ENCODE peak calls at places on chromosomes 1 and 21, in eight cellular contexts. J is GM12865; R is CD8-positive, alpha-beta memory T cell; F is activated B cell treated with CpG ODN at 0.5 μM for 24 hours; S is WTC11; V is tibial artery; X is nucleus accumbens; W is left ventricle myocardium superior. A is an unnamed sample.

GRCh38 chr21:30199989-30200388 is 15.9 kb downstream of the CLDN8 start:
- DNase-seq in J (no peak), R (no peak), F (no peak), S (no peak), V (no peak), X (no peak), W (no peak), A (no peak)

GRCh38 chr1:201396859-201397464 is 2.2 kb downstream of the LAD1 start:
- DNase-seq in J (no peak), R (no peak), F (no peak), S (no peak), V (no peak), X (no peak), W (no peak), A (no peak)

GRCh38 chr1:87644033-87644432 is 315.4 kb downstream of the LMO4 start:
- DNase-seq in J (no peak), R (no peak), F (no peak), S (no peak), V (no peak), X (no peak), W (no peak), A (no peak)

GRCh38 chr1:201331166-201331565 is 46.3 kb downstream of the TNNT2 start:
- DNase-seq in J (no peak), R (no peak), F (no peak), S (no peak), V (no peak), X (no peak), W (no peak), A (no peak)

GRCh38 chr1:12152106-12152891 is 14.5 kb upstream of the TNFRSF1B start:
- DNase-seq in J (peak; percentile 96), R (no peak), F (no peak), S (no peak), V (no peak), X (no peak), W (no peak), A (no peak)

GRCh38 chr21:16419188-16419874 is 689.5 kb downstream of the USP25 start:
- DNase-seq in J (no peak), R (no peak), F (no peak), S (no peak), V (peak; percentile 87), X (peak; percentile 36), W (peak; percentile 76), A (no peak)

GRCh38 chr1:2415801-2416208 is 3.4 kb upstream of the PEX10 start:
- DNase-seq in J (peak; percentile 73), R (peak; percentile 72), F (no peak), S (no peak), V (no peak), X (no peak), W (no peak), A (peak; percentile 44)

GRCh38 chr1:52469108-52469507 is 64.7 kb downstream of the PRPF38A start:
- DNase-seq in J (no peak), R (no peak), F (no peak), S (no peak), V (no peak), X (no peak), W (no peak), A (no peak)

GRCh38 chr1:32889731-32890278 is 3.5 kb downstream of the HPCA start:
- DNase-seq in J (no peak), R (no peak), F (no peak), S (no peak), V (peak; percentile 5), X (no peak), W (no peak), A (no peak)

GRCh38 chr1:225691861-225692516 is 39.1 kb upstream of the ENAH start:
- DNase-seq in J (no peak), R (no peak), F (no peak), S (no peak), V (peak; percentile 24), X (no peak), W (no peak), A (no peak)

GRCh38 chr1:37094302-37094701 is 60.0 kb upstream of the GRIK3 start:
- DNase-seq in J (peak; percentile 68), R (no peak), F (no peak), S (no peak), V (no peak), X (no peak), W (no peak), A (no peak)

GRCh38 chr21:16218682-16219343 is 489.0 kb downstream of the USP25 start:
- DNase-seq in J (no peak), R (no peak), F (no peak), S (no peak), V (no peak), X (no peak), W (no peak), A (no peak)

GRCh38 chr1:204089044-204089751 is 16.3 kb downstream of the SOX13 start:
- DNase-seq in J (no peak), R (no peak), F (no peak), S (no peak), V (peak; percentile 92), X (no peak), W (peak; percentile 46), A (no peak)

GRCh38 chr21:31052489-31053142 is 14.3 kb upstream of the KRTAP19-8 start:
- DNase-seq in J (no peak), R (no peak), F (no peak), S (no peak), V (no peak), X (no peak), W (no peak), A (no peak)

A was measured in naive thymus-derived CD8-positive, alpha-beta T cell.